ENCODE peak calls at places on chromosomes 1 and 21, in six cellular contexts. One of them, this sample, is unnamed.
A peak's percentile ranks its signal among the peaks of the same experiment; 100 is the strongest.

GRCh38 chr21:15121655-15122120 is 56.9 kb upstream of the NRIP1 start:
- DNase-seq in CD4-positive, alpha-beta T cell: no peak
- DNase-seq in OCI-LY7: no peak
- DNase-seq in AG04450: peak; percentile 15
- DNase-seq in pancreas: peak; percentile 78
- DNase-seq in tibial artery: no peak
- DNase-seq in this sample: peak; percentile 31

GRCh38 chr1:94926365-94926914 is 470 bp downstream of the CNN3 start:
- DNase-seq in CD4-positive, alpha-beta T cell: no peak
- DNase-seq in OCI-LY7: no peak
- DNase-seq in AG04450: no peak
- DNase-seq in pancreas: peak; percentile 55
- DNase-seq in tibial artery: peak; percentile 78
- DNase-seq in this sample: peak; percentile 64

GRCh38 chr21:45531393-45532215 is 10.6 kb downstream of the SLC19A1 start:
- DNase-seq in CD4-positive, alpha-beta T cell: peak; percentile 3
- DNase-seq in OCI-LY7: no peak
- DNase-seq in AG04450: no peak
- DNase-seq in pancreas: no peak
- DNase-seq in tibial artery: peak; percentile 58
- DNase-seq in this sample: peak; percentile 11

GRCh38 chr1:40664167-40664537 is 1.3 kb downstream of the RIMS3 start:
- DNase-seq in CD4-positive, alpha-beta T cell: no peak
- DNase-seq in OCI-LY7: peak; percentile 58
- DNase-seq in AG04450: no peak
- DNase-seq in pancreas: no peak
- DNase-seq in tibial artery: no peak
- DNase-seq in this sample: no peak

GRCh38 chr21:41667136-41667535 is 99.7 kb downstream of the RIPK4 start:
- DNase-seq in CD4-positive, alpha-beta T cell: no peak
- DNase-seq in OCI-LY7: no peak
- DNase-seq in AG04450: no peak
- DNase-seq in pancreas: no peak
- DNase-seq in tibial artery: peak; percentile 43
- DNase-seq in this sample: no peak

GRCh38 chr1:245881767-245882391 is 625.2 kb downstream of the SMYD3 start:
- DNase-seq in CD4-positive, alpha-beta T cell: no peak
- DNase-seq in OCI-LY7: no peak
- DNase-seq in AG04450: no peak
- DNase-seq in pancreas: no peak
- DNase-seq in tibial artery: no peak
- DNase-seq in this sample: no peak

GRCh38 chr1:119046429-119047039 is 58.4 kb upstream of the TBX15 start:
- DNase-seq in CD4-positive, alpha-beta T cell: no peak
- DNase-seq in OCI-LY7: no peak
- DNase-seq in AG04450: no peak
- DNase-seq in pancreas: no peak
- DNase-seq in tibial artery: no peak
- DNase-seq in this sample: no peak

GRCh38 chr21:15604424-15604823 is 125.4 kb upstream of the USP25 start:
- DNase-seq in CD4-positive, alpha-beta T cell: no peak
- DNase-seq in OCI-LY7: no peak
- DNase-seq in AG04450: no peak
- DNase-seq in pancreas: no peak
- DNase-seq in tibial artery: no peak
- DNase-seq in this sample: no peak

GRCh38 chr1:223029985-223030769 is 112.9 kb downstream of the TLR5 start:
- DNase-seq in CD4-positive, alpha-beta T cell: no peak
- DNase-seq in OCI-LY7: no peak
- DNase-seq in AG04450: no peak
- DNase-seq in pancreas: no peak
- DNase-seq in tibial artery: no peak
- DNase-seq in this sample: no peak

GRCh38 chr1:150537732-150538684 is 11.2 kb upstream of the ADAMTSL4 start:
- DNase-seq in CD4-positive, alpha-beta T cell: no peak
- DNase-seq in OCI-LY7: no peak
- DNase-seq in AG04450: peak; percentile 42
- DNase-seq in pancreas: no peak
- DNase-seq in tibial artery: peak; percentile 87
- DNase-seq in this sample: peak; percentile 18

GRCh38 chr1:107762751-107763390 is 202.1 kb downstream of the VAV3 start:
- DNase-seq in CD4-positive, alpha-beta T cell: no peak
- DNase-seq in OCI-LY7: no peak
- DNase-seq in AG04450: no peak
- DNase-seq in pancreas: no peak
- DNase-seq in tibial artery: no peak
- DNase-seq in this sample: no peak

GRCh38 chr1:62230724-62231123 is 36.1 kb downstream of the L1TD1 start:
- DNase-seq in CD4-positive, alpha-beta T cell: no peak
- DNase-seq in OCI-LY7: no peak
- DNase-seq in AG04450: no peak
- DNase-seq in pancreas: no peak
- DNase-seq in tibial artery: peak; percentile 31
- DNase-seq in this sample: no peak

GRCh38 chr1:117562581-117563491 is 43.0 kb upstream of the TENT5C start:
- DNase-seq in CD4-positive, alpha-beta T cell: no peak
- DNase-seq in OCI-LY7: no peak
- DNase-seq in AG04450: no peak
- DNase-seq in pancreas: peak; percentile 54
- DNase-seq in tibial artery: no peak
- DNase-seq in this sample: no peak

GRCh38 chr1:111290640-111291039 is at the start of gene CHIA:
- DNase-seq in CD4-positive, alpha-beta T cell: no peak
- DNase-seq in OCI-LY7: no peak
- DNase-seq in AG04450: no peak
- DNase-seq in pancreas: peak; percentile 13
- DNase-seq in tibial artery: no peak
- DNase-seq in this sample: no peak

GRCh38 chr1:15656464-15656863 is 27.7 kb upstream of the PLEKHM2 start:
- DNase-seq in CD4-positive, alpha-beta T cell: no peak
- DNase-seq in OCI-LY7: no peak
- DNase-seq in AG04450: no peak
- DNase-seq in pancreas: no peak
- DNase-seq in tibial artery: no peak
- DNase-seq in this sample: no peak

GRCh38 chr1:32919811-32920733 is 18.9 kb upstream of the TMEM54 start:
- DNase-seq in CD4-positive, alpha-beta T cell: no peak
- DNase-seq in OCI-LY7: no peak
- DNase-seq in AG04450: peak; percentile 16
- DNase-seq in pancreas: no peak
- DNase-seq in tibial artery: no peak
- DNase-seq in this sample: no peak

GRCh38 chr21:46009951-46010655 is 28.5 kb downstream of the COL6A1 start:
- DNase-seq in CD4-positive, alpha-beta T cell: no peak
- DNase-seq in OCI-LY7: no peak
- DNase-seq in AG04450: no peak
- DNase-seq in pancreas: no peak
- DNase-seq in tibial artery: no peak
- DNase-seq in this sample: no peak

DNA sequence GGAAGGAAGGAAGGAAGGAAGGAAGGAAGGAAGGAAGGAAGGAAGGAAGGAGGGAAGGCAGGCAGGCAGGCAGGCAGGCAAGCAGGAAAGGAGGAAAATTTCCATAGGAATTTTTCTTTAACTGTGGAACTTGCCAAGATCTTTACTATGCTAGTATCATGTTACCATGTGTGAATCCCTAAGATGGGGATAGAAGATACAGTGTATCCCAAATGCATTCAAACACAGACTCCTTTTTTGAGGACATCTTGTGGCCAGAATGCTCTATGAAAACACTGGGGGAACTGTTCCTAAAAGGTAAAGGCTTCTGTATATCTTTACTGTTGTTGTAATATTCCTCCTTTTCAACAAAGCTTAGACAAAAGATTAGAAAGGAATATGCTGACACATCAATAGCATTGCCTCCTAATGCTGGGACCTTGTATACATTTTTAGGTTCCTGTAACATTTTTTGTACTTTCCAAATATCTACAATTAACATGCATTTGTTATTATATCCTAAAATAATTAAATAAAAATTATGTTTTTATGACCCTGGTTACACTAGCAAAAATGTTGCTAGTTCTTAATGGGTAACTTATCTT is 20.6 kb downstream of the CCDC190 start:
- DNase-seq in CD4-positive, alpha-beta T cell: no peak
- DNase-seq in OCI-LY7: no peak
- DNase-seq in AG04450: no peak
- DNase-seq in pancreas: no peak
- DNase-seq in tibial artery: no peak
- DNase-seq in this sample: no peak
- TF ChIP-seq CTCF in CD4-positive, alpha-beta T cell: no peak
- TF ChIP-seq CTCF in OCI-LY7: no peak
- TF ChIP-seq CTCF in AG04450: no peak
- TF ChIP-seq CTCF in pancreas: no peak
- TF ChIP-seq CTCF in tibial artery: no peak
- TF ChIP-seq CTCF in this sample: no peak

GRCh38 chr1:181490740-181491712 is 7.7 kb downstream of the CACNA1E start:
- DNase-seq in CD4-positive, alpha-beta T cell: no peak
- DNase-seq in OCI-LY7: no peak
- DNase-seq in AG04450: no peak
- DNase-seq in pancreas: no peak
- DNase-seq in tibial artery: no peak
- DNase-seq in this sample: no peak

GRCh38 chr1:181493145-181493544 is 9.8 kb downstream of the CACNA1E start:
- DNase-seq in CD4-positive, alpha-beta T cell: no peak
- DNase-seq in OCI-LY7: no peak
- DNase-seq in AG04450: no peak
- DNase-seq in pancreas: no peak
- DNase-seq in tibial artery: no peak
- DNase-seq in this sample: no peak

GRCh38 chr1:181493885-181494284 is 10.6 kb downstream of the CACNA1E start:
- DNase-seq in CD4-positive, alpha-beta T cell: no peak
- DNase-seq in OCI-LY7: no peak
- DNase-seq in AG04450: no peak
- DNase-seq in pancreas: no peak
- DNase-seq in tibial artery: no peak
- DNase-seq in this sample: no peak

GRCh38 chr1:181488884-181489283 is 5.6 kb downstream of the CACNA1E start:
- DNase-seq in CD4-positive, alpha-beta T cell: no peak
- DNase-seq in OCI-LY7: no peak
- DNase-seq in AG04450: no peak
- DNase-seq in pancreas: no peak
- DNase-seq in tibial artery: no peak
- DNase-seq in this sample: no peak

GRCh38 chr1:181490276-181490675 is 7.0 kb downstream of the CACNA1E start:
- DNase-seq in CD4-positive, alpha-beta T cell: no peak
- DNase-seq in OCI-LY7: no peak
- DNase-seq in AG04450: no peak
- DNase-seq in pancreas: no peak
- DNase-seq in tibial artery: no peak
- DNase-seq in this sample: no peak
- TF ChIP-seq CTCF in CD4-positive, alpha-beta T cell: no peak
- TF ChIP-seq CTCF in OCI-LY7: no peak
- TF ChIP-seq CTCF in AG04450: no peak
- TF ChIP-seq CTCF in pancreas: no peak
- TF ChIP-seq CTCF in tibial artery: no peak
- TF ChIP-seq CTCF in this sample: no peak

DNA sequence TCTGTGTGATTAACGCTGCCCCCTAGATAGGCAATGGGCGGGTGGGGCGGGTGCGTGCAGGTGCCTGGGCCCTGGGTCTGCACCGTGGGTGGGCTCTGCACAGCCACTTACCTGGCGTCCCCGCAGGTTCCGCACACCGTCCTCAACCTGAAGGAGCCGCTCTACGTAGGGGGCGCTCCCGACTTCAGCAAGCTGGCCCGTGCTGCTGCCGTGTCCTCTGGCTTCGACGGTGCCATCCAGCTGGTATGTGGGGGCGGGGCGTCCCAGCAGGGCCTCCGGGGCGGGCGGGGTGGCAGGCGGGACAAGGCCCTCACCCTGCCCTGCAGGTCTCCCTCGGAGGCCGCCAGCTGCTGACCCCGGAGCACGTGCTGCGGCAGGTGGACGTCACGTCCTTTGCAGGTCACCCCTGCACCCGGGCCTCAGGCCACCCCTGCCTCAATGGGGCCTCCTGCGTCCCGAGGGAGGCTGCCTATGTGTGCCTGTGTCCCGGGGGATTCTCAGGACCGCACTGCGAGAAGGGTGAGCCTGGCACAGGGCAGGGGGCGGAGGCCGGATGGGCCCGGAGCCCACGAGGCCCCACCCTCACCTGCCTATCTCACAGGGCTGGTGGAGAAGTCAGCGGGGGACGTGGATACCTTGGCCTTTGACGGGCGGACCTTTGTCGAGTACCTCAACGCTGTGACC is 22.8 kb downstream of the RNF223 start:
- DNase-seq in CD4-positive, alpha-beta T cell: no peak
- DNase-seq in OCI-LY7: no peak
- DNase-seq in AG04450: no peak
- DNase-seq in pancreas: no peak
- DNase-seq in tibial artery: no peak
- DNase-seq in this sample: no peak
- TF ChIP-seq CTCF in CD4-positive, alpha-beta T cell: no peak
- TF ChIP-seq CTCF in OCI-LY7: no peak
- TF ChIP-seq CTCF in AG04450: no peak
- TF ChIP-seq CTCF in pancreas: no peak
- TF ChIP-seq CTCF in tibial artery: no peak
- TF ChIP-seq CTCF in this sample: no peak

GRCh38 chr21:25457946-25458345 is 149.3 kb downstream of the MRPL39 start:
- DNase-seq in CD4-positive, alpha-beta T cell: no peak
- DNase-seq in OCI-LY7: no peak
- DNase-seq in AG04450: no peak
- DNase-seq in pancreas: no peak
- DNase-seq in tibial artery: no peak
- DNase-seq in this sample: no peak
- TF ChIP-seq CTCF in CD4-positive, alpha-beta T cell: no peak
- TF ChIP-seq CTCF in OCI-LY7: no peak
- TF ChIP-seq CTCF in AG04450: no peak
- TF ChIP-seq CTCF in pancreas: no peak
- TF ChIP-seq CTCF in tibial artery: no peak
- TF ChIP-seq CTCF in this sample: no peak